ENCODE peak calls at places on chromosomes 4 and X, in five cellular contexts. One of them, this sample, is unnamed.

GRCh38 chr4:136241221-136241986 is 1290.9 kb downstream of the PCDH18 start:
- DNase-seq in mesenchymal stem cell: peak
- DNase-seq in neuronal stem cell: no peak
- DNase-seq in H1: no peak
- DNase-seq in IMR-90: no peak
- DNase-seq in this sample: no peak

GRCh38 chrX:152819271-152819670 is 11.3 kb downstream of the CETN2 start:
- DNase-seq in mesenchymal stem cell: no peak
- DNase-seq in neuronal stem cell: no peak
- DNase-seq in H1: no peak
- DNase-seq in IMR-90: peak
- DNase-seq in this sample: no peak

GRCh38 chrX:23822397-23822796 is 39.4 kb downstream of the SAT1 start:
- DNase-seq in mesenchymal stem cell: peak
- DNase-seq in neuronal stem cell: no peak
- DNase-seq in H1: no peak
- DNase-seq in IMR-90: peak
- DNase-seq in this sample: no peak

GRCh38 chrX:23334871-23335599 is 386 bp downstream of the PTCHD1 start:
- DNase-seq in mesenchymal stem cell: no peak
- DNase-seq in neuronal stem cell: no peak
- DNase-seq in H1: peak
- DNase-seq in IMR-90: no peak
- DNase-seq in this sample: no peak

GRCh38 chr4:90727938-90728337 is 600.7 kb downstream of the CCSER1 start:
- DNase-seq in mesenchymal stem cell: no peak
- DNase-seq in neuronal stem cell: peak
- DNase-seq in H1: no peak
- DNase-seq in IMR-90: no peak
- DNase-seq in this sample: peak

GRCh38 chr4:184263910-184264732 is 46.4 kb upstream of the ENPP6 start:
- DNase-seq in mesenchymal stem cell: peak
- DNase-seq in neuronal stem cell: peak
- DNase-seq in H1: peak
- DNase-seq in IMR-90: peak
- DNase-seq in this sample: peak

GRCh38 chrX:105463483-105463882 is 243.0 kb upstream of the TEX13A start:
- DNase-seq in mesenchymal stem cell: peak
- DNase-seq in neuronal stem cell: no peak
- DNase-seq in H1: no peak
- DNase-seq in IMR-90: no peak
- DNase-seq in this sample: no peak

GRCh38 chr4:138138774-138139173 is 103.4 kb downstream of the SLC7A11 start:
- DNase-seq in mesenchymal stem cell: no peak
- DNase-seq in neuronal stem cell: no peak
- DNase-seq in H1: no peak
- DNase-seq in IMR-90: no peak
- DNase-seq in this sample: no peak

GRCh38 chr4:1009647-1010521 is 1.5 kb upstream of the FGFRL1 start:
- DNase-seq in mesenchymal stem cell: peak
- DNase-seq in neuronal stem cell: no peak
- DNase-seq in H1: peak
- DNase-seq in IMR-90: peak
- DNase-seq in this sample: peak

GRCh38 chr4:22237846-22238513 is 277.9 kb downstream of the ADGRA3 start:
- DNase-seq in mesenchymal stem cell: no peak
- DNase-seq in neuronal stem cell: no peak
- DNase-seq in H1: no peak
- DNase-seq in IMR-90: no peak
- DNase-seq in this sample: no peak
- H3K14ac ChIP-seq in mesenchymal stem cell: no peak
- H3K14ac ChIP-seq in neuronal stem cell: no peak
- H3K14ac ChIP-seq in H1: no peak
- H3K14ac ChIP-seq in IMR-90: no peak
- H3K14ac ChIP-seq in this sample: no peak

GRCh38 chr4:3767569-3768288 is 1.5 kb downstream of the ADRA2C start:
- DNase-seq in mesenchymal stem cell: peak
- DNase-seq in neuronal stem cell: peak
- DNase-seq in H1: peak
- DNase-seq in IMR-90: no peak
- DNase-seq in this sample: peak

GRCh38 chr4:3766791-3767561 is 791 bp downstream of the ADRA2C start:
- DNase-seq in mesenchymal stem cell: peak
- DNase-seq in neuronal stem cell: peak
- DNase-seq in H1: peak
- DNase-seq in IMR-90: no peak
- DNase-seq in this sample: no peak

GRCh38 chr4:3768842-3769641 is 2.9 kb downstream of the ADRA2C start:
- DNase-seq in mesenchymal stem cell: no peak
- DNase-seq in neuronal stem cell: no peak
- DNase-seq in H1: no peak
- DNase-seq in IMR-90: no peak
- DNase-seq in this sample: no peak

GRCh38 chr4:3765271-3766206 is 646 bp upstream of the ADRA2C start:
- DNase-seq in mesenchymal stem cell: peak
- DNase-seq in neuronal stem cell: peak
- DNase-seq in H1: peak
- DNase-seq in IMR-90: peak
- DNase-seq in this sample: no peak

DNA sequence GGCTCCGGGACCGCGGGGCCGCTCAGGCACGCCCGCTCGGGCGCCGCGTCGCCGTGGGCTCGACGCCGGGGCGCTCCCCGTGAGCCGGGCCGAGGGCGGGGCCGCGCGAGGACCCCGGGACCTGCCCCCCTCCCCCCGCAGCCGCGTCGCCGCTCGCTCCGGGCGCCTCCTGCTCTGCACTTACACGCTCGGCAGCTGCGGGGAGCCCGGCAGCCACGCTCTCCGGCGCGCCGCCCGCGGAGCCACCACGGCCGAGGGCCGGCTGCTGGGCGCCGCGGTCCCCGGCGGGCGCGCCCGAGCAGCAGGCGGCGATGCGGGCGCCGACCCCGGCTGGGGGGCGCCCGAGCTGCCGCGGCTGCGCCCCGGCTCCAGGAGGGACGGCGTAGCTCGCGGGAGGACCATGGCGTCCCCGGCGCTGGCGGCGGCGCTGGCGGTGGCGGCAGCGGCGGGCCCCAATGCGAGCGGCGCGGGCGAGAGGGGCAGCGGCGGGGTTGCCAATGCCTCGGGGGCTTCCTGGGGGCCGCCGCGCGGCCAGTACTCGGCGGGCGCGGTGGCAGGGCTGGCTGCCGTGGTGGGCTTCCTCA is at the start of gene ADRA2C:
- DNase-seq in mesenchymal stem cell: peak
- DNase-seq in neuronal stem cell: peak
- DNase-seq in H1: peak
- DNase-seq in IMR-90: no peak
- DNase-seq in this sample: no peak
- H3K4me3 ChIP-seq in mesenchymal stem cell: peak
- H3K4me3 ChIP-seq in neuronal stem cell: peak
- H3K4me3 ChIP-seq in H1: peak
- H3K4me3 ChIP-seq in IMR-90: peak
- H3K4me3 ChIP-seq in this sample: peak

GRCh38 chr4:92303621-92304027 is at the start of gene GRID2:
- DNase-seq in mesenchymal stem cell: peak
- DNase-seq in neuronal stem cell: peak
- DNase-seq in H1: peak
- DNase-seq in IMR-90: peak
- DNase-seq in this sample: no peak
- H3K14ac ChIP-seq in mesenchymal stem cell: no peak
- H3K14ac ChIP-seq in neuronal stem cell: no peak
- H3K14ac ChIP-seq in H1: no peak
- H3K14ac ChIP-seq in IMR-90: no peak
- H3K14ac ChIP-seq in this sample: no peak

GRCh38 chr4:54233128-54233696 is 4.1 kb downstream of the PDGFRA start:
- DNase-seq in mesenchymal stem cell: peak
- DNase-seq in neuronal stem cell: peak
- DNase-seq in H1: peak
- DNase-seq in IMR-90: peak
- DNase-seq in this sample: peak
- H3K4me3 ChIP-seq in mesenchymal stem cell: peak
- H3K4me3 ChIP-seq in neuronal stem cell: peak
- H3K4me3 ChIP-seq in H1: peak
- H3K4me3 ChIP-seq in IMR-90: peak
- H3K4me3 ChIP-seq in this sample: peak

GRCh38 chr4:151324124-151324448 is 1.3 kb downstream of the SH3D19 start:
- DNase-seq in mesenchymal stem cell: peak
- DNase-seq in neuronal stem cell: no peak
- DNase-seq in H1: no peak
- DNase-seq in IMR-90: no peak
- DNase-seq in this sample: no peak

GRCh38 chr4:151322565-151322964 is 2.8 kb downstream of the SH3D19 start:
- DNase-seq in mesenchymal stem cell: no peak
- DNase-seq in neuronal stem cell: no peak
- DNase-seq in H1: no peak
- DNase-seq in IMR-90: no peak
- DNase-seq in this sample: peak

GRCh38 chr4:151329217-151330007 is 4.0 kb upstream of the SH3D19 start:
- DNase-seq in mesenchymal stem cell: no peak
- DNase-seq in neuronal stem cell: no peak
- DNase-seq in H1: no peak
- DNase-seq in IMR-90: peak
- DNase-seq in this sample: no peak

GRCh38 chr4:151324449-151325319 is 721 bp downstream of the SH3D19 start:
- DNase-seq in mesenchymal stem cell: peak
- DNase-seq in neuronal stem cell: peak
- DNase-seq in H1: peak
- DNase-seq in IMR-90: peak
- DNase-seq in this sample: peak

GRCh38 chr4:151325320-151326246 is at the start of gene SH3D19:
- DNase-seq in mesenchymal stem cell: peak
- DNase-seq in neuronal stem cell: peak
- DNase-seq in H1: peak
- DNase-seq in IMR-90: peak
- DNase-seq in this sample: peak
- H3K14ac ChIP-seq in mesenchymal stem cell: peak
- H3K14ac ChIP-seq in neuronal stem cell: no peak
- H3K14ac ChIP-seq in H1: no peak
- H3K14ac ChIP-seq in IMR-90: peak
- H3K14ac ChIP-seq in this sample: peak

GRCh38 chr4:4426511-4427477 is 39.9 kb downstream of the NSG1 start:
- DNase-seq in mesenchymal stem cell: peak
- DNase-seq in neuronal stem cell: peak
- DNase-seq in H1: peak
- DNase-seq in IMR-90: no peak
- DNase-seq in this sample: no peak
- H3K4me3 ChIP-seq in mesenchymal stem cell: no peak
- H3K4me3 ChIP-seq in neuronal stem cell: no peak
- H3K4me3 ChIP-seq in H1: peak
- H3K4me3 ChIP-seq in IMR-90: no peak
- H3K4me3 ChIP-seq in this sample: no peak

GRCh38 chr4:187366530-187367279 is 628.9 kb upstream of the ZFP42 start:
- DNase-seq in mesenchymal stem cell: no peak
- DNase-seq in neuronal stem cell: no peak
- DNase-seq in H1: no peak
- DNase-seq in IMR-90: no peak
- DNase-seq in this sample: no peak

GRCh38 chr4:187362937-187363336 is 632.6 kb upstream of the ZFP42 start:
- DNase-seq in mesenchymal stem cell: no peak
- DNase-seq in neuronal stem cell: no peak
- DNase-seq in H1: no peak
- DNase-seq in IMR-90: no peak
- DNase-seq in this sample: no peak

GRCh38 chr4:187357861-187358260 is 634.2 kb upstream of the FAT1 start:
- DNase-seq in mesenchymal stem cell: no peak
- DNase-seq in neuronal stem cell: no peak
- DNase-seq in H1: no peak
- DNase-seq in IMR-90: no peak
- DNase-seq in this sample: no peak

DNA sequence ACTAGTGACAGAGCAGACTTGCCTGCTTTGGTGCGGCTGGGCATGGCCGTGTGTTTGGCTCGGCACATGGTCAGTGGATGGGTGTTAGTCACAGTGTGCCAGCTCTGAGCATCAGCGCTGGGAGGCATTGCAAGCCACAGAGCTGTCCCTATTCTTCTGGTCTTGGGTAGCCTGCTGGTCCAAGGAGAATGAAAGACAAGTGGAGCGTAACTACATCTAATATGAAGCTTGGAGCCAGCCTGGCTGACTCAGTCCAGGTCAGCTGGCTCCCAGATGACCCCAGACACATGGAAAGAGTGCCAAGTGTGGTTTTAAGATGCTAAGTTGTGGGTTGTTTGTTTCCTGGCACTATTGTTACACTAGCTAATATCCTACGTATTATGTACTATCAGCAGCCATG is 632.1 kb upstream of the ZFP42 start:
- DNase-seq in mesenchymal stem cell: no peak
- DNase-seq in neuronal stem cell: no peak
- DNase-seq in H1: no peak
- DNase-seq in IMR-90: no peak
- DNase-seq in this sample: no peak
- H3K14ac ChIP-seq in mesenchymal stem cell: no peak
- H3K14ac ChIP-seq in neuronal stem cell: no peak
- H3K14ac ChIP-seq in H1: no peak
- H3K14ac ChIP-seq in IMR-90: no peak
- H3K14ac ChIP-seq in this sample: no peak